ENCODE peak calls at places on chromosome 1, in seven cellular contexts. S is BE2C; Q is stimulated activated CD4-positive, alpha-beta T cell treated with anti-CD3 and anti-CD28 coated beads, TNF-alpha, amount 100 ng/mL, for 48 hours; G is activated CD4-positive, CD25-positive, alpha-beta regulatory T cell; D is NCI-H524; R is NCI-H1105; C is EH. A is an unnamed sample.

GRCh38 chr1:219298581-219299148 is 125.0 kb downstream of the LYPLAL1 start:
- DNase-seq in C (peak), R (no peak), S (no peak), Q (no peak), D (no peak), G (no peak), A (peak)

GRCh38 chr1:182143825-182144661 is 82.5 kb upstream of the ZNF648 start:
- DNase-seq in R (no peak), Q (no peak), S (no peak), G (no peak), D (no peak), C (peak), A (peak)

GRCh38 chr1:28703629-28704028 is 33.1 kb upstream of the YTHDF2 start:
- DNase-seq in G (no peak), R (no peak), D (no peak), C (no peak), S (no peak), Q (no peak), A (no peak)

GRCh38 chr1:209368864-209369598 is 214.5 kb upstream of the CAMK1G start:
- DNase-seq in D (no peak), S (no peak), R (no peak), G (no peak), C (peak), Q (no peak), A (peak)

GRCh38 chr1:21337931-21338567 is 47.8 kb upstream of the ECE1 start:
- DNase-seq in G (no peak), Q (no peak), C (peak), R (no peak), S (no peak), D (no peak), A (peak)

GRCh38 chr1:208207388-208208131 is 36.6 kb downstream of the PLXNA2 start:
- DNase-seq in C (peak), G (no peak), S (no peak), D (no peak), R (peak), Q (no peak), A (peak)

GRCh38 chr1:218330043-218330623 is 15.0 kb upstream of the TGFB2 start:
- DNase-seq in R (peak), S (no peak), C (peak), D (peak), Q (no peak), G (no peak), A (peak)

GRCh38 chr1:19794583-19794982 is 5.1 kb downstream of the TMCO4 start:
- DNase-seq in R (no peak), Q (no peak), D (no peak), G (no peak), C (no peak), S (no peak), A (no peak)

GRCh38 chr1:168554603-168555520 is 11.1 kb upstream of the XCL2 start:
- DNase-seq in G (no peak), C (no peak), S (no peak), R (no peak), Q (no peak), D (no peak), A (no peak)

GRCh38 chr1:67213164-67213563 is 46.9 kb downstream of the IL23R start:
- DNase-seq in D (peak), G (no peak), C (peak), R (no peak), S (no peak), Q (no peak), A (peak)

GRCh38 chr1:24058671-24059455 is 53.1 kb downstream of the MYOM3 start:
- DNase-seq in D (no peak), G (no peak), R (no peak), C (no peak), S (no peak), Q (no peak), A (no peak)